ENCODE peak calls at places on chromosomes 4 and X, in eight cellular contexts. L, P, C, B, W, R, E and N are unnamed samples.
A peak's percentile ranks its signal among the peaks of the same experiment; 100 is the strongest.

GRCh38 chrX:2547746-2548145 is 47.0 kb upstream of the DHRSX start:
- DNase-seq in B (no peak), C (no peak), P (no peak), W (no peak), L (no peak), E (no peak), R (no peak), N (no peak)

GRCh38 chrX:31516492-31516891 is 444.7 kb upstream of the FTHL17 start:
- DNase-seq in C (no peak), E (no peak), L (no peak), B (no peak), W (no peak), R (no peak), P (no peak), N (no peak)

GRCh38 chrX:129833153-129834004 is 10.3 kb downstream of the ZDHHC9 start:
- DNase-seq in B (no peak), P (no peak), W (no peak), R (no peak), E (no peak), C (no peak), L (no peak), N (no peak)

GRCh38 chr4:38334791-38335190 is 329.2 kb upstream of the KLF3 start:
- DNase-seq in E (no peak), R (no peak), L (no peak), C (no peak), W (no peak), B (no peak), P (no peak), N (no peak)

GRCh38 chrX:113545040-113545439 is 704.4 kb upstream of the AMOT start:
- DNase-seq in P (no peak), C (no peak), B (no peak), E (no peak), L (no peak), R (no peak), W (no peak), N (no peak)

GRCh38 chrX:139234898-139235297 is 295.6 kb upstream of the F9 start:
- DNase-seq in R (no peak), C (no peak), W (no peak), E (no peak), L (no peak), P (no peak), B (no peak), N (no peak)

GRCh38 chrX:154378059-154378798 is 866 bp upstream of the EMD start:
- DNase-seq in R (no peak), E (peak; percentile 85), C (no peak), P (peak; percentile 70), L (no peak), W (no peak), B (peak; percentile 69), N (no peak)

GRCh38 chrX:63350551-63350950 is 581 bp downstream of the SPIN4 start:
- DNase-seq in E (peak; percentile 9), L (no peak), P (peak; percentile 30), R (no peak), W (peak; percentile 6), C (peak; percentile 5), B (peak; percentile 5), N (no peak)

GRCh38 chr4:159169903-159170302 is 67.0 kb downstream of the RAPGEF2 start:
- DNase-seq in W (no peak), P (no peak), L (no peak), C (no peak), B (no peak), E (no peak), R (no peak), N (no peak)

GRCh38 chr4:30719363-30720020 is 677 bp upstream of the PCDH7 start:
- DNase-seq in R (peak; percentile 77), B (no peak), E (peak; percentile 65), P (peak; percentile 80), W (no peak), C (no peak), L (no peak), N (no peak)

GRCh38 chr4:142475663-142476062 is 370.4 kb downstream of the INPP4B start:
- DNase-seq in L (no peak), P (no peak), R (no peak), E (no peak), B (no peak), W (no peak), C (no peak), N (no peak)

GRCh38 chr4:139600662-139601061 is 44.6 kb upstream of the SETD7 start:
- DNase-seq in P (no peak), C (no peak), E (no peak), L (no peak), B (no peak), R (no peak), W (no peak), N (no peak)

GRCh38 chr4:166044871-166045270 is 171.8 kb downstream of the TLL1 start:
- DNase-seq in W (no peak), B (no peak), E (no peak), P (no peak), C (no peak), L (no peak), R (no peak), N (no peak)

GRCh38 chrX:103417933-103418332 is 41.6 kb downstream of the BEX3 start:
- DNase-seq in L (no peak), E (no peak), R (no peak), C (no peak), B (no peak), W (no peak), P (no peak), N (no peak)

GRCh38 chr4:55175779-55176231 is 50.4 kb upstream of the KDR start:
- DNase-seq in R (no peak), L (peak; percentile 60), C (no peak), P (peak; percentile 66), E (no peak), W (no peak), B (no peak), N (no peak)

GRCh38 chr4:187128971-187129370 is 405.3 kb upstream of the FAT1 start:
- DNase-seq in P (no peak), W (no peak), C (no peak), R (no peak), L (no peak), B (no peak), E (no peak), N (no peak)

GRCh38 chr4:170875868-170876267 is 786.1 kb upstream of the AADAT start:
- DNase-seq in B (no peak), R (no peak), L (peak; percentile 22), P (no peak), W (peak; percentile 8), E (peak; percentile 2), C (no peak), N (no peak)

GRCh38 chrX:153812220-153812619 is 17.8 kb downstream of the SSR4 start:
- DNase-seq in E (no peak), R (no peak), B (no peak), P (no peak), C (no peak), L (no peak), W (no peak), N (no peak)

GRCh38 chrX:39899876-39900787 is 197.6 kb downstream of the BCOR start:
- DNase-seq in B (no peak), E (peak; percentile 62), C (no peak), W (no peak), L (no peak), P (no peak), R (no peak), N (peak; percentile 63)
- H3K9ac ChIP-seq in B (no peak overlapping the region), E (no peak overlapping the region), C (no peak overlapping the region), W (no peak overlapping the region), L (no peak overlapping the region), P (no peak overlapping the region), R (no peak overlapping the region), N (no peak overlapping the region)

GRCh38 chrX:55924574-55924973 is 207.0 kb downstream of the RRAGB start:
- DNase-seq in B (no peak), L (no peak), R (peak; percentile 49), E (no peak), W (no peak), C (no peak), P (no peak), N (no peak)

DNA sequence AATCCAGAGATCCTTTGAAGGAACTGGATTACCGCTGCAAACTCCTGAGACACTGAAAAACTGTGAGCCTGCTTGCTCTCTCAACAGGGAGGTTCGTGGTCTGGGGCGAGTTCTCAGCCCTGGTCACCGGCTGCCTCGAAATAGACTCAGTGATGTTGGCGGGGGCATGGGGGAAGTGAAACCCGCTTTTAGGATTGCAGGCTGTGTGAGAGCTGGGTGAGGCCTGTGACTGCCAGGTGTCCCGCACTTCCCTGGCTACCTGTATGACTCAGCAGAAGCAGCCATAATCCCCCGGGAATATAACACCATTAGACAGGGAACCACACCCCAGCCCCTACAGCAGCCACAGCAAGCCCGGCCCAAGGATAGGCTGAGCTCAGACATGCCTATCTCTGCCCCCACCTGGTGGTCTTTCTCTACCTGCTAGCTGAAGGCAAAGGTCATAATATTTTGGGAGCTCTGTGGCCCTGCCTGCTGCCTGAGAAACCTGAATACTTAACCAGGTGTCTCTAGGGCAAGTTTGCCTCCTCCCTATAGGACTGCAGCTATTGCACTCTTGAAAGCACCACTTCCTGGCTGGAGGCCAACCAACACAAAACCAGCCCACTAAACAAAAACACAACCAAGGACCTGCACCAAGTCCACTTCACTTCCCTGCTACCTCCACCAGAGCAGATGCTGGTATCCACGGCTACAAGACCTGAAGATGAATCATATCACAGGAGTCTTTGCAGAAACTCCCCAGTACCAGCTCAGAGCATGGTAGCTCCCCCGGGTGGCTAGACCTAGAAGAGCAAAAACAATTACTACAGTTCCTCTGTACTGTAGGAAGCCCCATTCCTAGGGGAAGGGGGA is 202.0 kb downstream of the RRAGB start:
- DNase-seq in C (peak; percentile 85), E (no peak), W (no peak), B (no peak), P (no peak), L (no peak), R (no peak), N (no peak)
- H3K9me3 ChIP-seq in C (no peaks in the 10 kb centered on the region), E (no peaks in the 10 kb centered on the region), W (no peaks in the 10 kb centered on the region), B (no peaks in the 10 kb centered on the region), P (no peaks in the 10 kb centered on the region), L (no peaks in the 10 kb centered on the region), R (peaks cover 3% of the 10 kb centered on the region), N (no peaks in the 10 kb centered on the region)

DNA sequence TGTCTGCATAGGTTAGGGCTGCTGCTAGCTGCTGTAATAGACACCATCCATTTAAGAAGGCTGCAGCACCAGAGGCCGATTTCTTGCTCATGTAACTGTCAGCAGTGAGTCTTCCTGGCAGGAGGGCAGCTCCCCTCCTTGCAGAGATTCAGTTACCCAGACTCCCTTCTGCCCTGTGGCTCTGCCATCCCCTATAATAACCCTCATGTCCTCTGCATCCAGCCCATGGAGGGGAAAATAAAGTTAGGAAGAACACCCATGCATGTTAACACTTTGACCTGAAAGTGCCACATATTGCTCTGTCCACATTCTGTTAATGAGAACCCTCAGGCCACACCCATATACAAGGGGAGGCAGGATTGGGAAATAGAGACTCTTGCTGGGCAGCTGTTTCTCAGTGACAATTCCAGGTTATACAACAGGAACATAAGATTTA is 5.4 kb downstream of the STBD1 start:
- DNase-seq in E (no peak), W (no peak), B (no peak), P (no peak), L (no peak), C (no peak), R (no peak), N (no peak)
- TF ChIP-seq POLR2AphosphoS5 in E (no peak), W (no peak), B (no peak), P (no peak), L (no peak), C (no peak), R (no peak), N (no peak)

DNA sequence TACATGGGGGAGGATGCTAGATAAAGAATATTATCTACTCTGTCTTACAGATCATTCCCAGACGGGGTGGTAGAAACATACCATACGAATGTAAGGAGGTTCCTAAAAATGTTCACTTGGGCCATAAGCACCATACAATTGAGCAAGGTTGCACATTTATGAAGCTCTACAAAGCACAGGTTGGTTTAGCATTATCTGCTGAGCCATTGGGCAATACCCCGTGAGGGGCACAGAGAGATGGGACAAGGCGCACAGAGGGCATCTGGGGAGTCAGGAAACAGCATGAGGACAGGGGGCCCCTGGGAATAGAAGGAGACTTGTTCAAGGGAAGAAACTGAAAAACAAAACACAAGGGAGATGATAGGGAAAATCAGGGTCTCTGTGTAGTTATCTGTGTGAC is 305.3 kb downstream of the TRIML1 start:
- DNase-seq in P (no peak), C (no peak), E (no peak), W (no peak), R (no peak), L (no peak), B (no peak), N (no peak)
- H3K9ac ChIP-seq in P (no peak overlapping the region), C (no peak overlapping the region), E (peak overlapping the region; percentile 41), W (no peak overlapping the region), R (no peak overlapping the region), L (peak overlapping the region; percentile 50), B (no peak overlapping the region), N (peak overlapping the region; percentile 54)